ENCODE peak calls at places on chromosomes 7 and 10, in nine cellular contexts. M is NCI-H1436; T is tibial artery; C is naive B cell; E is activated T-cell treated with anti-CD3 and anti-CD28 coated beads for 1 hour; L is psoas muscle; V is astrocyte of the spinal cord; R is IMR-90; Z is stimulated activated CD8-positive, alpha-beta memory T cell treated with anti-CD3 and anti-CD28 coated beads, Interleukin-15, amount 100 ng/mL, for 24 hours. F is an unnamed sample.

GRCh38 chr10:60025279-60025678 is 118.9 kb upstream of the CCDC6 start:
- DNase-seq in M (no peak), T (no peak), C (no peak), E (no peak), L (no peak), V (no peak), R (no peak), Z (no peak), F (no peak)

GRCh38 chr7:113209449-113210203 is 91.3 kb upstream of the SMIM30 start:
- DNase-seq in M (no peak), T (no peak), C (no peak), E (no peak), L (no peak), V (peak; percentile 38), R (peak; percentile 56), Z (no peak), F (peak; percentile 10)

GRCh38 chr7:156639426-156640256 is 933 bp upstream of the RNF32 start:
- DNase-seq in M (no peak), T (no peak), C (no peak), E (no peak), L (peak; percentile 59), V (no peak), R (no peak), Z (no peak), F (no peak)

GRCh38 chr7:85186521-85187241 is at the start of gene SEMA3D:
- DNase-seq in M (peak; percentile 49), T (peak; percentile 87), C (peak; percentile 74), E (no peak), L (peak; percentile 71), V (peak; percentile 88), R (peak; percentile 82), Z (no peak), F (peak; percentile 88)

GRCh38 chr7:73556208-73557107 is 1.0 kb downstream of the BCL7B start:
- DNase-seq in M (no peak), T (no peak), C (no peak), E (no peak), L (no peak), V (no peak), R (peak; percentile 20), Z (no peak), F (no peak)

GRCh38 chr10:52331759-52332364 is 17.8 kb downstream of the DKK1 start:
- DNase-seq in M (no peak), T (no peak), C (no peak), E (no peak), L (no peak), V (no peak), R (no peak), Z (no peak), F (no peak)

GRCh38 chr7:69367785-69368184 is 230.5 kb upstream of the AUTS2 start:
- DNase-seq in M (no peak), T (no peak), C (no peak), E (no peak), L (no peak), V (no peak), R (no peak), Z (no peak), F (no peak)

GRCh38 chr7:118214051-118214832 is 10.3 kb upstream of the ANKRD7 start:
- DNase-seq in M (peak; percentile 52), T (peak; percentile 80), C (peak; percentile 63), E (peak; percentile 67), L (peak; percentile 85), V (peak; percentile 88), R (peak; percentile 70), Z (peak; percentile 55), F (peak; percentile 84)

GRCh38 chr7:124459101-124460052 is 306.2 kb downstream of the GPR37 start:
- DNase-seq in M (no peak), T (no peak), C (no peak), E (no peak), L (no peak), V (peak; percentile 29), R (peak; percentile 87), Z (no peak), F (peak; percentile 3)

GRCh38 chr7:37038706-37039105 is 314.4 kb upstream of the AOAH start:
- DNase-seq in M (no peak), T (no peak), C (no peak), E (no peak), L (no peak), V (no peak), R (no peak), Z (no peak), F (no peak)

F was measured in fibroblast of pulmonary artery.